ENCODE peak calls at places on chromosomes 12 and 14, in five cellular contexts. T, R, N, W and P are unnamed samples.

GRCh38 chr12:57069522-57069921 is 9.1 kb downstream of the NEMP1 start:
- DNase-seq in R (no peak), W (peak), N (peak), T (peak), P (peak)

GRCh38 chr14:70771781-70772212 is 37.5 kb downstream of the MAP3K9 start:
- DNase-seq in N (no peak), T (no peak), R (peak), W (no peak), P (peak)

GRCh38 chr14:104095426-104096310 is 10.2 kb downstream of the ASPG start:
- DNase-seq in W (no peak), R (no peak), T (no peak), N (no peak), P (no peak)

GRCh38 chr14:106459971-106460730 is 933.8 kb downstream of the TMEM121 start:
- DNase-seq in N (peak), W (no peak), R (no peak), T (no peak), P (peak)

GRCh38 chr12:24534632-24535031 is 414.3 kb downstream of the BCAT1 start:
- DNase-seq in R (no peak), W (peak), T (no peak), N (no peak), P (no peak)

GRCh38 chr14:70995671-70996070 is 88.4 kb downstream of the PCNX1 start:
- DNase-seq in W (no peak), R (no peak), T (peak), N (no peak), P (peak)

GRCh38 chr14:23561873-23562821 is 5.4 kb downstream of the AP1G2 start:
- DNase-seq in N (no peak), W (peak), T (no peak), R (no peak), P (no peak)

GRCh38 chr12:68310370-68310769 is 21.8 kb downstream of the MDM1 start:
- DNase-seq in R (no peak), T (peak), N (peak), W (no peak), P (peak)

GRCh38 chr12:87136330-87136976 is 880.3 kb upstream of the MGAT4C start:
- DNase-seq in R (no peak), N (no peak), T (peak), W (no peak), P (no peak)

GRCh38 chr14:30710870-30711269 is 88.8 kb downstream of the SCFD1 start:
- DNase-seq in R (no peak), W (no peak), N (no peak), T (peak), P (no peak)

GRCh38 chr14:30706704-30707103 is 84.6 kb downstream of the SCFD1 start:
- DNase-seq in W (no peak), T (no peak), N (no peak), R (no peak), P (no peak)

GRCh38 chr14:30709201-30709600 is 87.1 kb downstream of the SCFD1 start:
- DNase-seq in N (no peak), W (no peak), R (no peak), T (no peak), P (no peak)

DNA sequence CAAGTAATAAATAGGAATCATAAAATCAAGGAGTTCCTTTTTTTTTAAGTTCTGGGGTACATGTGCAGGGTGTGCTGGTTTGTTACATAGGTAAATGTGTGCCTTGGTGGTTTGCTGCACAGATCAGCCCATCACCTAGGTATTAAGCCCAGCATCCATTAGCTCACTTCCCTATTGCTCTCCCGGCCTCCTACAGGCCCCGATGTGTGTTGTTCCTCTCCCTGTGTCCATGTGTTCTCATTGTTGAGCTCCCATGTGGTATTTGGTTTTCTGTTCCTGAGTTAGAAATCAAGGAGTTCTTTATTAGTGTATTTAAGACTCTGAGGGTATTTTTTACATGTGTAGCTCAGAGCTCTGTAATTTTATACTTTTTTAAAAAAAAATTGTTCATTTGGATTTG is 86.0 kb downstream of the SCFD1 start:
- DNase-seq in R (no peak), N (no peak), T (no peak), W (no peak), P (no peak)
- TF ChIP-seq CTCF in R (no peak), N (no peak), T (no peak), W (no peak), P (no peak)

GRCh38 chr12:58242803-58243628 is 301.6 kb downstream of the ATP23 start:
- DNase-seq in W (no peak), T (peak), N (no peak), R (no peak), P (no peak)

GRCh38 chr12:58249610-58250009 is 308.2 kb downstream of the ATP23 start:
- DNase-seq in W (no peak), R (no peak), N (no peak), T (no peak), P (no peak)

GRCh38 chr12:58248599-58248998 is 307.2 kb downstream of the ATP23 start:
- DNase-seq in R (no peak), T (no peak), W (no peak), N (no peak), P (no peak)

GRCh38 chr12:58252914-58253313 is 311.5 kb downstream of the ATP23 start:
- DNase-seq in N (no peak), W (no peak), R (no peak), T (no peak), P (no peak)

DNA sequence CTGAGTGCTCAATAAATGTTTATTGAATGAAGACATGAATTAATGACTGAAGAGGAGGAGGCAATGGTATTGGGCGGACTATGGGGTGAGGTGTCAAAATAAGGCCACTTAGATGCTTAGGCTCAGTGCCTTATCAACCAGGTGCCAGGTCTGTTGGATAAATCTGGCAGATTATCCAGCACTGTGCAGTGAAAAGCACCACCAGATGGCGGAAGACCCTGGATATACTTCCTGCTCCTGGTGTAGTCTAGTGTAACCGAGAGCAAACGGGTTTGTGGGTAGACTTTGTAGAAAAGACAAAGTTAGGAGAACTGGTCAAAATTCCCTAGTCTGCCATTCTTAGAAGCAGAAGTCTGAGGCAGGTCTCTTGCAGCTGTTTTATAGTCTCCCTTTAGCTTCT is 306.3 kb downstream of the ATP23 start:
- DNase-seq in T (no peak), W (no peak), R (no peak), N (no peak), P (peak)
- TF ChIP-seq CTCF in T (peak), W (no peak), R (no peak), N (no peak), P (no peak)

DNA sequence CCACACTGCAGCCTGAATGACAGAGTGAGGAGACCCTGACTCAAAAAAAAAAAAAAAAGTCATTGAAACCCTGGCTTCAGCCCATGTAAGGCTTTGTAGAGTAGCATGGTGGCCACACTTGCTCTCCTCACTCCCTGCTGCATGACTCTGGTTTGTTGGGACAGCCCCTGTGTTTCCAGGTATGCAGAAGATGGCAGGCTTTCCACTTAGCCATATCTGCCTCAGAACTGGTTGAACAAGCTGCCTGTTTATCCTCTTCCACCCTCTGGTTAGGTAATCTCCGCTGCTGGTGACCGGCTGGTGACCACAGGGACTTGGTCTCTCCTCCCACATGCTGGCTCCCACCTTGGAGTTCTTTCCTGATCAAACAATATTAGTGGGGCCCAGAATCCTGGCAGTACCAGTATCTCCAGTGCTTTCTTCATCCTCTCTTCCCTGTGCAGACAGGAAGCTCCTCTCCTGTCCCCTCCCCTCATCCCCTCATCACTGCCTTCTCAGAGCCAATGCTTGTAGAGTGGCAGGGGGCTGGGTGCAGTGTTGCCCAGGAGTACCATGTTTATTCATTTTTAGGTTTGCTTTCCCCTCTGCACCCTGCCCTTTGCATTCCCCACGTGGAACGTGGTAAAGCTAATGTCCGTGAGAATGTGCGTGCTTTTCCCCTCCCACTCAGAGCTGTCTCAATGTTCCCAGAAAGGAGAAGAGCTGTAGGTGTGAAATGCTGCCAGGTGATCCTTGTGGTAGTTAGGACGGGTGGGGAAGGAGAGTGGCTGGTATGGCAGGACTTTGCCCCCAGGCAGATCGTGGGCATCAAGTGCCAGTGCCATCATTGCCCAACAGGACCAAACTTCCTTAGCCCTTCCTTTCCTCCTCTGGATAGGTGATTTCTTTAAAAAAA is 11.3 kb downstream of the ABHD12B start:
- DNase-seq in R (no peak), W (no peak), T (no peak), N (no peak), P (no peak)
- TF ChIP-seq CTCF in R (no peak), W (no peak), T (no peak), N (no peak), P (no peak)

GRCh38 chr14:77063581-77064289 is 34.3 kb upstream of the CIPC start:
- DNase-seq in W (no peak), R (no peak), T (peak), N (no peak), P (no peak)
- TF ChIP-seq CTCF in W (no peak), R (no peak), T (no peak), N (no peak), P (no peak)

GRCh38 chr12:119673634-119674033 is 5.7 kb downstream of the PRKAB1 start:
- DNase-seq in N (no peak), T (no peak), W (no peak), R (no peak), P (no peak)

GRCh38 chr12:119676022-119676421 is 8.1 kb downstream of the PRKAB1 start:
- DNase-seq in W (no peak), R (no peak), T (no peak), N (no peak), P (no peak)

GRCh38 chr12:119672194-119672593 is 4.3 kb downstream of the PRKAB1 start:
- DNase-seq in W (no peak), T (no peak), R (no peak), N (no peak), P (no peak)

GRCh38 chr12:119676573-119676972 is 8.6 kb downstream of the PRKAB1 start:
- DNase-seq in W (no peak), T (no peak), N (no peak), R (no peak), P (no peak)

GRCh38 chr12:119674560-119674959 is 6.6 kb downstream of the PRKAB1 start:
- DNase-seq in T (no peak), R (no peak), N (no peak), W (no peak), P (no peak)
- TF ChIP-seq CTCF in T (no peak), R (no peak), N (no peak), W (no peak), P (no peak)

GRCh38 chr14:59175404-59175803 is 13.1 kb upstream of the DAAM1 start:
- DNase-seq in T (no peak), R (no peak), N (no peak), W (no peak), P (no peak)

GRCh38 chr14:59181804-59182203 is 6.7 kb upstream of the DAAM1 start:
- DNase-seq in R (no peak), T (no peak), W (no peak), N (no peak), P (no peak)

GRCh38 chr14:59182641-59183040 is 5.8 kb upstream of the DAAM1 start:
- DNase-seq in N (no peak), R (no peak), T (no peak), W (no peak), P (no peak)

GRCh38 chr14:59176764-59177163 is 11.7 kb upstream of the DAAM1 start:
- DNase-seq in W (no peak), R (no peak), N (no peak), T (no peak), P (no peak)

DNA sequence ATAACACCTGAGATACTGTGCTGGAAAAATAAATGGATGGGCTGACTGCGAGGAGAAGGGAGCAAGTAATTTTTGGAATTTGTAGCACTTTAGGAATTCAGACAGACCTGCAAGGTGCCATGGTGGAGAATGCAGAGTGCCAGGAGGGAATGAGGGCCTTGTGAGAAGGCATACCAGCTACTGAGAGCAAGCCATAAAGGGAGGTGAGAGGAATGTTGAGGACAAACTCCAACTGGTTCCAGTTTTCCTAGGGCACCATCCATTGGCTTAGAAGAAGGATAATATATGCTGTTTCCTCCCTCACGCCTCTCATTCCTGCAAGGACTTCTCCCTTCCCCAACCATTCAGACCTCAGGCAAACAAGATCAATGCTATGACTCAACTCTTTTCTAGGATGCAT is 11.2 kb upstream of the DAAM1 start:
- DNase-seq in W (no peak), R (no peak), N (no peak), T (no peak), P (no peak)
- TF ChIP-seq CTCF in W (no peak), R (no peak), N (no peak), T (no peak), P (no peak)

GRCh38 chr12:80837342-80837978 is 100.3 kb downstream of the LIN7A start:
- DNase-seq in T (peak), W (no peak), N (peak), R (no peak), P (peak)
- TF ChIP-seq CTCF in T (peak), W (peak), N (peak), R (no peak), P (peak)